ENCODE peak calls at places on chromosome 16, in six cellular contexts. Y is upper lobe of right lung; C is heart left ventricle; Z is CD8-positive, alpha-beta memory T cell; S is tibial nerve; N is fibroblast of lung. B is an unnamed sample. For H3K4me1, the result is how much of the 10 kb centered on the place peaks cover.

GRCh38 chr16:30490210-30490609 is 17.7 kb downstream of the ITGAL start:
- DNase-seq in S (no peak), N (no peak), C (no peak), Z (no peak), Y (no peak), B (no peak)

GRCh38 chr16:89506791-89507191 is 1.4 kb upstream of the SPG7 start:
- DNase-seq in S (no peak), Z (peak), Y (no peak), N (no peak), C (no peak), B (no peak)

GRCh38 chr16:12678983-12679382 is 124.7 kb downstream of the CPPED1 start:
- DNase-seq in S (no peak), Y (no peak), N (no peak), Z (no peak), C (no peak), B (no peak)

GRCh38 chr16:2063861-2064260 is 16.1 kb downstream of the TSC2 start:
- DNase-seq in N (no peak), C (no peak), Y (no peak), Z (no peak), S (no peak), B (no peak)

GRCh38 chr16:11253009-11253994 is 2.7 kb downstream of the SOCS1 start:
- DNase-seq in S (no peak), C (peak), Y (no peak), N (peak), Z (peak), B (no peak)

GRCh38 chr16:16774389-16774788 is 395.4 kb downstream of the NPIPA7 start:
- DNase-seq in C (no peak), Y (no peak), N (no peak), S (no peak), Z (no peak), B (no peak)

GRCh38 chr16:89009343-89010209 is 32.6 kb upstream of the CBFA2T3 start:
- DNase-seq in Z (peak), S (no peak), Y (peak), C (peak), N (no peak), B (peak)

GRCh38 chr16:381788-382717 is at the start of gene PGAP6:
- DNase-seq in S (peak), Y (peak), N (peak), C (peak), Z (peak), B (peak)

GRCh38 chr16:1534021-1535020 is 855 bp downstream of the TMEM204 start:
- DNase-seq in Z (peak), Y (no peak), S (no peak), N (peak), C (peak), B (no peak)

GRCh38 chr16:64253114-64253513 is 868.7 kb downstream of the CDH11 start:
- DNase-seq in Z (no peak), N (no peak), C (no peak), Y (no peak), S (no peak), B (no peak)

GRCh38 chr16:86502856-86503748 is 7.2 kb upstream of the FOXF1 start:
- DNase-seq in S (no peak), C (no peak), Y (no peak), Z (no peak), N (peak), B (no peak)

GRCh38 chr16:88034770-88035169 is 83.5 kb downstream of the BANP start:
- DNase-seq in Z (no peak), S (no peak), N (peak), Y (no peak), C (no peak), B (no peak)

GRCh38 chr16:30778549-30779244 is 8.3 kb downstream of the ZNF629 start:
- DNase-seq in S (peak), N (peak), Z (no peak), Y (no peak), C (peak), B (no peak)

GRCh38 chr16:11389083-11389482 is 43.8 kb downstream of the RMI2 start:
- DNase-seq in S (no peak), Z (no peak), C (no peak), N (no peak), Y (no peak), B (no peak)

GRCh38 chr16:87032554-87032953 is 284.6 kb downstream of the C16orf95 start:
- DNase-seq in S (no peak), Y (peak), Z (no peak), N (no peak), C (no peak), B (no peak)

GRCh38 chr16:48110982-48111381 is 44.8 kb downstream of the ABCC12 start:
- DNase-seq in C (no peak), Y (no peak), Z (no peak), S (no peak), N (no peak), B (no peak)

GRCh38 chr16:88383401-88384221 is 852 bp downstream of the ZNF469 start:
- DNase-seq in Z (no peak), S (no peak), N (peak), Y (peak), C (peak), B (no peak)

GRCh38 chr16:55672471-55672870 is 16.7 kb downstream of the SLC6A2 start:
- DNase-seq in N (peak), Z (no peak), S (peak), Y (no peak), C (no peak), B (no peak)

GRCh38 chr16:88017551-88018101 is 66.4 kb downstream of the BANP start:
- DNase-seq in C (no peak), S (no peak), N (no peak), Z (peak), Y (peak), B (no peak)

GRCh38 chr16:30485818-30486436 is 13.4 kb downstream of the ITGAL start:
- DNase-seq in Y (no peak), C (no peak), N (peak), Z (no peak), S (no peak), B (no peak)

GRCh38 chr16:19116711-19117449 is 3.1 kb downstream of the ITPRIPL2 start:
- DNase-seq in N (peak), S (no peak), Y (no peak), C (no peak), Z (no peak), B (no peak)

GRCh38 chr16:80580109-80580832 is 39.5 kb downstream of the DYNLRB2 start:
- DNase-seq in S (no peak), Z (peak), Y (no peak), C (no peak), N (no peak), B (peak)

GRCh38 chr16:1291576-1291974 is 17.9 kb upstream of the UBE2I start:
- DNase-seq in S (no peak), Y (no peak), C (no peak), N (no peak), Z (no peak), B (no peak)

GRCh38 chr16:87406495-87407088 is 14.5 kb downstream of the MAP1LC3B start:
- DNase-seq in N (no peak), Z (no peak), Y (peak), S (no peak), C (no peak), B (no peak)

GRCh38 chr16:50841081-50841886 is 99.4 kb downstream of the CYLD start:
- DNase-seq in Z (no peak), N (no peak), Y (no peak), C (no peak), S (no peak), B (peak)

GRCh38 chr16:49505556-49505955 is 132.0 kb downstream of the C16orf78 start:
- DNase-seq in Z (peak), S (no peak), C (no peak), Y (no peak), N (no peak), B (no peak)

GRCh38 chr16:31262084-31262483 is 2.3 kb downstream of the ITGAM start:
- DNase-seq in S (no peak), C (no peak), Y (peak), Z (no peak), N (no peak), B (no peak)

GRCh38 chr16:19472487-19472886 is 49.4 kb downstream of the GDE1 start:
- DNase-seq in C (no peak), Y (no peak), Z (no peak), N (no peak), S (no peak), B (no peak)

GRCh38 chr16:87423429-87423828 is 31.3 kb downstream of the MAP1LC3B start:
- DNase-seq in Z (no peak), Y (no peak), N (no peak), C (no peak), S (no peak), B (no peak)

DNA sequence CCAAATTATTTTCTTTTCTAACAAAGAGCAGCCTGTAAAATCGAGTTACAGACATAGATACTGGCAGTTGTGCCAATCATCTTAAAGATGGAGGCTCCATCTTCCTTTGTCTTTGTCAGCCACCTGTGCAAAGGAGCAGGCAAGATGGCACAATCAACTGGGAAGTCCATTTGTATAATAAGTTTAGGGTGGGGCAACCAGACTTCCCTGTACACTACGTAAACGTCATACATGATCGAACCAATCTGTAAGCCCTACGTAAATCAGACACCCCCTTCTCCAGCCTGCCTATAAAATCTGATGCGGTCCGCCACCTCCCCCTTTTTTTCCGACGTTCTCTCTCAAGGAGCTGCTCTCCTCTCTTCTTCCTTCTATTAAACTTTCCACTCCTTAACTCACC is 31.4 kb upstream of the MEAK7 start:
- DNase-seq in S (no peak), Y (no peak), C (no peak), Z (no peak), N (no peak), B (no peak)
- H3K4me1 ChIP-seq in S (under half), Y (under half), C (under half), Z (under half), N (under half), B (under half)

DNA sequence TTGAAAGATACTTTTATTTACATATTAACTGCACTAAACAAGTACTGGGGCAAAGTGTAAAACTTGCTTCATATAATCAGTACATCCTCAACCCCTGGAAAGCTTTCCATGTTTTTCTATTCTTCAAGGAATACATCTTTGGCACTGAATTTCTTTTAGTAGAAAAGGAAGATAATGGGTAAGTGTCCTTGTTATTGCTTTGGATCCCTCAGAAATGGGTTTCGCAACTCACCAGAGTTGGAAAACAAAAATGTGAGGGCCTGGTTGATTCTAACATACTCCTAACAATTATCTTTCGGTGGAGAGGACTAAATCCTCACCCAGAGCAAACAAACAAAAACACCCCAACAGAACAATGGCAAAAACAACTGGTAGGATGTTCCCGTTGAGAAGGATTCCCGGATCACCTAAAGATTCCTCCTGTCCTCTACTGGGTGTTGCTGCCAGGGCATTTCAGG is 120.4 kb downstream of the PARN start:
- DNase-seq in C (no peak), Y (no peak), S (no peak), Z (no peak), N (no peak), B (no peak)
- H3K4me3 ChIP-seq in C (no peak), Y (no peak), S (no peak), Z (no peak), N (no peak), B (no peak)

GRCh38 chr16:57409870-57410585 is 5.5 kb downstream of the CCL17 start:
- DNase-seq in Y (no peak), S (no peak), C (no peak), N (no peak), Z (no peak), B (no peak)
- H3K4me1 ChIP-seq in Y (under half), S (under half), C (under half), N (under half), Z (under half), B (under half)

GRCh38 chr16:3388325-3388724 is 12.5 kb downstream of the ZSCAN32 start:
- DNase-seq in C (no peak), N (no peak), S (no peak), Y (no peak), Z (no peak), B (no peak)
- H3K4me3 ChIP-seq in C (no peak), N (no peak), S (no peak), Y (no peak), Z (no peak), B (no peak)

DNA sequence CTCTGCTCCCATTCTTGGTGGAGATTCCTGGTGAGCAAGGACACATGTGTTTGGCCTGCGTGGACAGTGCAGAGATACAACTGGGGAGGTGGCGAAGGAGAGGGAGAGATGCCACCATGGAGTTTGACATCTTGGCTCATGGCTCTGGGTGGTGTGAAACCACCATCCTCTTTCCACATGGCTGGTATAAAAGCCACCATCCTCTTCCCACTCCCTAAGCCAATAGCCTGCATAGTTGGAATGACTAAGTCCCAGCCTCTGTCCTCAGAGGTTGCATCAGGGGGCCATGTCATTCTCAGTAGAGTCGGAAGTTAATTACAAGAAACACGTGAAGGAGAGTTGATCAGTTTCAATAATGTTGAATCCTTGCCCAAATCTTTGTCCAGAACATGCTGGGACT is 10.0 kb downstream of the RBFOX1 start:
- DNase-seq in C (no peak), Z (no peak), Y (no peak), N (no peak), S (no peak), B (no peak)
- H3K4me1 ChIP-seq in C (under half), Z (under half), Y (under half), N (under half), S (under half), B (under half)

GRCh38 chr16:66844342-66845079 is at the start of gene CA7:
- DNase-seq in N (no peak), S (no peak), Y (no peak), Z (no peak), C (no peak), B (no peak)
- H3K4me3 ChIP-seq in N (peak), S (peak), Y (peak), Z (no peak), C (peak), B (no peak)

GRCh38 chr16:78118469-78119025 is 19.1 kb downstream of the WWOX start:
- DNase-seq in Y (no peak), S (no peak), N (no peak), C (no peak), Z (no peak), B (no peak)

GRCh38 chr16:78108451-78108850 is 9.0 kb downstream of the WWOX start:
- DNase-seq in C (no peak), Z (no peak), N (no peak), Y (no peak), S (no peak), B (no peak)

GRCh38 chr16:78115659-78116058 is 16.2 kb downstream of the WWOX start:
- DNase-seq in S (no peak), C (no peak), N (no peak), Y (no peak), Z (no peak), B (no peak)

GRCh38 chr16:78113258-78113657 is 13.8 kb downstream of the WWOX start:
- DNase-seq in Y (no peak), Z (no peak), C (no peak), S (no peak), N (no peak), B (no peak)
- H3K4me1 ChIP-seq in Y (under half), Z (under half), C (under half), S (under half), N (under half), B (under half)

DNA sequence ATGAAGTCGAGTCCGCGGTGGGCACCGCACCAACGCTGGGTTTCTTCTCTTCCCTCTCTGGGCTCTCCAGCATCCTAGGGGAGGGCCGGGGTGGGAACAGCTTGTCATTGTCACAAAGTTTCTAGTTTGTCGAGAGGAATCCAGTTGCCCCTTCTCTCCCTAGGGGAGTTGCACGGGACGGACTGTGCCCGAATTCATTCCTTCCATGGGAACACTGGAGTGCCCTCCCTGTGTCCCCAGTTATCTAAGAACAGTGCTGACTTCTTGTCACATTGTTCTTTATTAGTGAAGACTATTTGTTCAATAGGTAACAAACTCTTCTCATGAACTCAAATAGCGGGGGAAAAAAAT is 1.2 kb downstream of the KLHL36 start:
- DNase-seq in Y (no peak), S (no peak), C (no peak), Z (no peak), N (no peak), B (no peak)
- H3K4me3 ChIP-seq in Y (peak), S (peak), C (peak), Z (peak), N (peak), B (peak)

GRCh38 chr16:65965632-65966031 is 400.9 kb upstream of the CDH5 start:
- DNase-seq in Z (no peak), S (no peak), C (no peak), N (no peak), Y (no peak), B (no peak)
- H3K4me1 ChIP-seq in Z (under half), S (under half), C (under half), N (under half), Y (under half), B (under half)

B was measured in naive thymus-derived CD4-positive, alpha-beta T cell.